ENCODE peak calls at places on chromosomes 11 and 22, in six cellular contexts. B is thyroid gland, I is GM12891, G is ovary, Y is right lobe of liver, O is erythroblast. K is an unnamed sample.

GRCh38 chr11:19642759-19643158 is 69.9 kb upstream of the NAV2 start:
- DNase-seq in B (no peak), I (no peak), G (no peak), Y (no peak), O (no peak), K (no peak)

GRCh38 chr22:36453266-36453607 is 28.2 kb downstream of the TXN2 start:
- DNase-seq in B (no peak), I (no peak), G (no peak), Y (no peak), O (no peak), K (no peak)

GRCh38 chr22:42066133-42066761 is 4.4 kb downstream of the NAGA start:
- DNase-seq in B (no peak), I (no peak), G (no peak), Y (no peak), O (no peak), K (no peak)

GRCh38 chr11:74636633-74637184 is 44.3 kb downstream of the POLD3 start:
- DNase-seq in B (no peak), I (no peak), G (no peak), Y (no peak), O (no peak), K (no peak)

GRCh38 chr11:1669546-1670218 is 27.3 kb upstream of the KRTAP5-6 start:
- DNase-seq in B (no peak), I (no peak), G (no peak), Y (no peak), O (no peak), K (peak)

GRCh38 chr22:18103527-18104269 is 6.9 kb upstream of the TUBA8 start:
- DNase-seq in B (no peak), I (no peak), G (no peak), Y (no peak), O (no peak), K (no peak)

GRCh38 chr11:114296190-114296978 is at the start of gene NNMT:
- DNase-seq in B (peak), I (no peak), G (peak), Y (peak), O (no peak), K (peak)

GRCh38 chr11:36069576-36070214 is 125.8 kb downstream of the LDLRAD3 start:
- DNase-seq in B (no peak), I (no peak), G (no peak), Y (no peak), O (no peak), K (no peak)

GRCh38 chr11:1852885-1853284 is at the start of gene LSP1:
- DNase-seq in B (no peak), I (peak), G (no peak), Y (no peak), O (no peak), K (no peak)

GRCh38 chr11:85132839-85133238 is 494.3 kb downstream of the DLG2 start:
- DNase-seq in B (no peak), I (no peak), G (peak), Y (no peak), O (no peak), K (peak)

GRCh38 chr11:76208829-76209670 is 2.7 kb upstream of the WNT11 start:
- DNase-seq in B (peak), I (peak), G (peak), Y (peak), O (peak), K (peak)

GRCh38 chr11:93846411-93846810 is 4.0 kb downstream of the VSTM5 start:
- DNase-seq in B (no peak), I (no peak), G (no peak), Y (no peak), O (no peak), K (no peak)

GRCh38 chr11:67349036-67349435 is 4.3 kb downstream of the POLD4 start:
- DNase-seq in B (no peak), I (no peak), G (no peak), Y (no peak), O (no peak), K (no peak)

GRCh38 chr11:66867425-66868040 is 10.7 kb downstream of the LRFN4 start:
- DNase-seq in B (no peak), I (no peak), G (no peak), Y (no peak), O (no peak), K (no peak)

GRCh38 chr22:39174498-39175120 is 22.1 kb upstream of the CBX7 start:
- DNase-seq in B (peak), I (no peak), G (peak), Y (peak), O (no peak), K (peak)

GRCh38 chr11:11480951-11481350 is 127.9 kb upstream of the CSNK2A3 start:
- DNase-seq in B (no peak), I (no peak), G (no peak), Y (no peak), O (no peak), K (no peak)

GRCh38 chr11:8608646-8609045 is 14.6 kb upstream of the STK33 start:
- DNase-seq in B (no peak), I (no peak), G (no peak), Y (no peak), O (no peak), K (no peak)

GRCh38 chr11:102111787-102112653 is 1.8 kb downstream of the YAP1 start:
- DNase-seq in B (no peak), I (no peak), G (no peak), Y (peak), O (no peak), K (peak)
- TF ChIP-seq POLR2A in B (no peak), I (no peak), G (no peak), Y (peak), O (no peak), K (no peak)

GRCh38 chr22:30423959-30424380 is 1.6 kb upstream of the MTFP1 start:
- DNase-seq in B (peak), I (peak), G (peak), Y (peak), O (peak), K (peak)
- TF ChIP-seq POLR2A in B (peak), I (peak), G (peak), Y (peak), O (peak), K (no peak)

DNA sequence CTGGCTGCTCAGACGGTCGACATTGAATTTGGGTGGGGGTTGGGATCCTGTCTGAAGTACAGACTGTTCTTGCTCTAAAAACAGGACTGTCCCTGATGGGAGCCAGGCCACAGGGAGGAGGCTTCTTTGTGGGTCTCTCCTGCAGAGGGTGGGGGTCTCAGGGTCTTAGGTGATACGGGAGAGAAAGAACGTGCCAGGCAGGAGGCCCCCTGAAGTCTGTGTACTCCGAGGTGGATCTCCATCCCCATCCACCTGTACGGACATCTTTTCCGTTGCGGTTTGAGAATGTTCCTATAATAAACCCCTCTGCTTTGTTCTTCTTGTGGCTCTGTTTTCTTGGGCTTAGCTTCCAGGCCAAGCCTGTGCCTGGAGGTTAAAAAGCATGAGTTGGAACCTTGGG is 15.9 kb downstream of the PSMD13 start:
- DNase-seq in B (no peak), I (no peak), G (no peak), Y (no peak), O (no peak), K (no peak)
- TF ChIP-seq POLR2A in B (no peak), I (no peak), G (no peak), Y (no peak), O (no peak), K (no peak)

GRCh38 chr11:102640946-102641345 is 15.8 kb upstream of the MMP20 start:
- DNase-seq in B (no peak), I (no peak), G (no peak), Y (no peak), O (no peak), K (no peak)
- TF ChIP-seq POLR2A in B (no peak), I (no peak), G (no peak), Y (peak), O (no peak), K (no peak)

GRCh38 chr11:117946842-117947526 is 17.8 kb upstream of the TMPRSS13 start:
- DNase-seq in B (peak), I (no peak), G (peak), Y (peak), O (peak), K (peak)
- TF ChIP-seq POLR2A in B (no peak), I (no peak), G (no peak), Y (no peak), O (no peak), K (no peak)